ENCODE peak calls at places on chromosome X, in nine cellular contexts. T is Ammon's horn; Q is stimulated activated CD8-positive, alpha-beta memory T cell treated with anti-CD3 and anti-CD28 coated beads, Interleukin-15, amount 100 ng/mL, for 24 hours; A is stimulated activated naive CD4-positive, alpha-beta T cell treated with Interleukin-2 at 50 U/mL for 16 hours; Y is hepatocyte; N is MG63; E is NAMALWA; F is HuH-7.5; M is LHCN-M2. I is an unnamed sample.

GRCh38 chrX:101685923-101686322 is 26.3 kb upstream of the ARMCX2 start:
- DNase-seq in T (no peak), Q (no peak), A (no peak), Y (no peak), N (no peak), E (no peak), F (no peak), M (no peak), I (peak; percentile 15)

GRCh38 chrX:24774650-24775049 is 80.9 kb downstream of the POLA1 start:
- DNase-seq in T (no peak), Q (no peak), A (no peak), Y (no peak), N (no peak), E (no peak), F (no peak), M (peak; percentile 17), I (no peak)

GRCh38 chrX:140733766-140734342 is 24.3 kb downstream of the LINC00632 start:
- DNase-seq in T (peak; percentile 67), Q (no peak), A (no peak), Y (peak; percentile 61), N (no peak), E (peak; percentile 34), F (peak; percentile 5), M (peak; percentile 25), I (peak; percentile 57)

GRCh38 chrX:105821471-105822081 is 763 bp upstream of the NRK start:
- DNase-seq in T (no peak), Q (no peak), A (no peak), Y (peak; percentile 38), N (no peak), E (no peak), F (no peak), M (no peak), I (peak; percentile 92)

GRCh38 chrX:136495043-136495442 is 2.3 kb upstream of the HTATSF1 start:
- DNase-seq in T (no peak), Q (no peak), A (no peak), Y (no peak), N (no peak), E (no peak), F (no peak), M (no peak), I (no peak)

GRCh38 chrX:4754878-4755604 is 1041.6 kb upstream of the PRKX start:
- DNase-seq in T (no peak), Q (no peak), A (no peak), Y (no peak), N (no peak), E (peak; percentile 0), F (no peak), M (no peak), I (no peak)

GRCh38 chrX:28847423-28847822 is 260.2 kb downstream of the IL1RAPL1 start:
- DNase-seq in T (peak; percentile 89), Q (no peak), A (no peak), Y (peak; percentile 48), N (peak; percentile 13), E (no peak), F (no peak), M (no peak), I (peak; percentile 39)

GRCh38 chrX:41234962-41235361 is 99.0 kb upstream of the DDX3X start:
- DNase-seq in T (no peak), Q (no peak), A (no peak), Y (no peak), N (no peak), E (no peak), F (no peak), M (no peak), I (no peak)

GRCh38 chrX:47366051-47366722 is 4.2 kb upstream of the ZNF157 start:
- DNase-seq in T (peak; percentile 87), Q (no peak), A (peak; percentile 66), Y (peak; percentile 71), N (peak; percentile 62), E (peak; percentile 92), F (no peak), M (peak; percentile 74), I (peak; percentile 92)

GRCh38 chrX:153494541-153495361 is at the start of gene BGN:
- DNase-seq in T (peak; percentile 39), Q (no peak), A (no peak), Y (peak; percentile 59), N (peak; percentile 85), E (peak; percentile 11), F (peak; percentile 64), M (no peak), I (peak; percentile 89)

GRCh38 chrX:56943264-56943663 is 52.1 kb downstream of the SPIN3 start:
- DNase-seq in T (no peak), Q (no peak), A (no peak), Y (no peak), N (no peak), E (no peak), F (no peak), M (no peak), I (no peak)

GRCh38 chrX:43655961-43656494 is at the start of gene MAOA:
- DNase-seq in T (peak; percentile 76), Q (no peak), A (peak; percentile 18), Y (peak; percentile 73), N (peak; percentile 6), E (no peak), F (peak; percentile 37), M (peak; percentile 19), I (peak; percentile 53)

GRCh38 chrX:136176399-136176825 is 29.1 kb downstream of the FHL1 start:
- DNase-seq in T (no peak), Q (no peak), A (no peak), Y (peak; percentile 35), N (peak; percentile 64), E (no peak), F (no peak), M (peak; percentile 86), I (no peak)

GRCh38 chrX:997631-998137 is 214.8 kb downstream of the CRLF2 start:
- DNase-seq in T (no peak), Q (no peak), A (no peak), Y (no peak), N (no peak), E (no peak), F (no peak), M (no peak), I (peak; percentile 92)

GRCh38 chrX:16750136-16750535 is 30.7 kb downstream of the SYAP1 start:
- DNase-seq in T (no peak), Q (no peak), A (no peak), Y (no peak), N (no peak), E (no peak), F (no peak), M (no peak), I (no peak)

I was measured in ELF-1.